ENCODE peak calls at places on chromosomes 5 and 9, in nine cellular contexts. U is HEK293T; M is SIG-M5; W is lower leg skin; Z is activated CD4-positive, alpha-beta T cell treated with anti-CD3 and anti-CD28 coated beads for 36 hours; R is HFFc6; A is kidney; L is dorsolateral prefrontal cortex; Q is GM20000. T is an unnamed sample.

GRCh38 chr9:84317563-84317962 is 23.0 kb downstream of the SLC28A3 start:
- DNase-seq in U (no peak), M (no peak), W (no peak), Z (peak), R (no peak), A (no peak), L (no peak), Q (peak), T (no peak)

GRCh38 chr5:91443028-91443427 is 59.9 kb upstream of the ARRDC3 start:
- DNase-seq in U (no peak), M (no peak), W (no peak), Z (no peak), R (peak), A (no peak), L (no peak), Q (no peak), T (no peak)

GRCh38 chr9:136545065-136545965 is 533 bp downstream of the NOTCH1 start:
- DNase-seq in U (no peak), M (no peak), W (peak), Z (peak), R (no peak), A (no peak), L (no peak), Q (peak), T (no peak)

GRCh38 chr5:138391859-138392386 is 39.4 kb downstream of the KDM3B start:
- DNase-seq in U (no peak), M (no peak), W (no peak), Z (no peak), R (no peak), A (no peak), L (peak), Q (no peak), T (no peak)

GRCh38 chr9:110048976-110049698 is 158.8 kb downstream of the C9orf152 start:
- DNase-seq in U (peak), M (no peak), W (no peak), Z (peak), R (no peak), A (peak), L (no peak), Q (peak), T (peak)

GRCh38 chr5:128227984-128228383 is 144.4 kb downstream of the SLC12A2 start:
- DNase-seq in U (no peak), M (no peak), W (no peak), Z (peak), R (peak), A (no peak), L (no peak), Q (no peak), T (no peak)

GRCh38 chr5:131763968-131764367 is 32.8 kb downstream of the FNIP1 start:
- DNase-seq in U (no peak), M (no peak), W (no peak), Z (no peak), R (no peak), A (no peak), L (no peak), Q (no peak), T (no peak)

GRCh38 chr5:56060276-56061110 is 65.7 kb upstream of the IL6ST start:
- DNase-seq in U (no peak), M (no peak), W (no peak), Z (peak), R (no peak), A (no peak), L (no peak), Q (no peak), T (no peak)

GRCh38 chr5:88976914-88977313 is 93.9 kb upstream of the MEF2C start:
- DNase-seq in U (no peak), M (no peak), W (no peak), Z (no peak), R (no peak), A (no peak), L (no peak), Q (no peak), T (no peak)

GRCh38 chr9:35481347-35481975 is 8.4 kb upstream of the RUSC2 start:
- DNase-seq in U (peak), M (no peak), W (no peak), Z (peak), R (peak), A (no peak), L (no peak), Q (peak), T (no peak)

GRCh38 chr5:122263352-122264030 is 48.5 kb upstream of the SNCAIP start:
- DNase-seq in U (no peak), M (no peak), W (no peak), Z (no peak), R (no peak), A (no peak), L (no peak), Q (no peak), T (no peak)

GRCh38 chr5:103938151-103938671 is 375.6 kb upstream of the NUDT12 start:
- DNase-seq in U (no peak), M (no peak), W (no peak), Z (no peak), R (no peak), A (no peak), L (no peak), Q (no peak), T (no peak)